ENCODE peak calls at places on chromosomes 6 and 20, in six cellular contexts. I is endodermal cell, L is GM23248, D is mesendoderm, Y is neuronal stem cell, C is endothelial cell of umbilical vein. F is an unnamed sample.

GRCh38 chr6:150331344-150331743 is 37.5 kb upstream of the IYD start:
- DNase-seq in I (no peak), L (no peak), D (peak), Y (no peak), C (no peak), F (no peak)

GRCh38 chr6:1916334-1916985 is 306.7 kb downstream of the FOXC1 start:
- DNase-seq in I (no peak), L (peak), D (peak), Y (no peak), C (peak), F (peak)

GRCh38 chr20:38800882-38801281 is 4.6 kb upstream of the PPP1R16B start:
- DNase-seq in I (no peak), L (no peak), D (no peak), Y (no peak), C (no peak), F (no peak)

GRCh38 chr6:144929262-144929661 is 644.1 kb downstream of the UTRN start:
- DNase-seq in I (no peak), L (no peak), D (no peak), Y (no peak), C (no peak), F (no peak)

GRCh38 chr20:46129955-46130481 is 11.9 kb downstream of the CD40 start:
- DNase-seq in I (no peak), L (no peak), D (peak), Y (no peak), C (no peak), F (no peak)

GRCh38 chr20:13755809-13756208 is 28.9 kb downstream of the ESF1 start:
- DNase-seq in I (no peak), L (no peak), D (no peak), Y (no peak), C (no peak), F (no peak)

GRCh38 chr6:137728386-137729349 is 138.4 kb upstream of the TNFAIP3 start:
- DNase-seq in I (no peak), L (peak), D (no peak), Y (no peak), C (peak), F (no peak)

GRCh38 chr20:14633507-14633906 is 296.1 kb upstream of the FLRT3 start:
- DNase-seq in I (no peak), L (peak), D (no peak), Y (no peak), C (no peak), F (no peak)

GRCh38 chr20:39117486-39117885 is 155.3 kb downstream of the DHX35 start:
- DNase-seq in I (no peak), L (peak), D (no peak), Y (no peak), C (peak), F (peak)

GRCh38 chr6:36455486-36456027 is 12.8 kb downstream of the KCTD20 start:
- DNase-seq in I (no peak), L (no peak), D (no peak), Y (no peak), C (no peak), F (no peak)

GRCh38 chr20:33411136-33411690 is 9.9 kb upstream of the CDK5RAP1 start:
- DNase-seq in I (no peak), L (no peak), D (no peak), Y (no peak), C (no peak), F (no peak)

GRCh38 chr6:2460216-2460734 is 214.9 kb upstream of the GMDS start:
- DNase-seq in I (no peak), L (no peak), D (no peak), Y (no peak), C (no peak), F (no peak)

GRCh38 chr20:22974354-22974753 is 60.8 kb upstream of the SSTR4 start:
- DNase-seq in I (peak), L (peak), D (peak), Y (no peak), C (peak), F (no peak)

GRCh38 chr6:169833258-169833794 is 81.9 kb downstream of the ERMARD start:
- DNase-seq in I (peak), L (peak), D (no peak), Y (no peak), C (no peak), F (no peak)

GRCh38 chr6:5412663-5413062 is 151.3 kb downstream of the FARS2 start:
- DNase-seq in I (no peak), L (no peak), D (no peak), Y (no peak), C (no peak), F (no peak)

GRCh38 chr6:30396833-30397479 is 52.0 kb downstream of the RPP21 start:
- DNase-seq in I (peak), L (peak), D (peak), Y (peak), C (peak), F (peak)

GRCh38 chr20:47734870-47735269 is 50.4 kb downstream of the SULF2 start:
- DNase-seq in I (no peak), L (no peak), D (no peak), Y (no peak), C (no peak), F (no peak)

GRCh38 chr6:31083742-31084354 is 28.5 kb downstream of the C6orf15 start:
- DNase-seq in I (peak), L (peak), D (peak), Y (peak), C (peak), F (peak)

GRCh38 chr6:131636880-131637792 is at the start of gene ENPP3:
- DNase-seq in I (no peak), L (no peak), D (no peak), Y (no peak), C (no peak), F (no peak)

GRCh38 chr20:1935696-1936366 is 40.6 kb downstream of the SIRPA start:
- DNase-seq in I (no peak), L (peak), D (no peak), Y (no peak), C (no peak), F (no peak)

GRCh38 chr6:3844097-3844463 is 5.1 kb upstream of the FAM50B start:
- DNase-seq in I (no peak), L (peak), D (no peak), Y (no peak), C (no peak), F (no peak)

GRCh38 chr20:46899619-46900018 is 5.0 kb downstream of the EYA2 start:
- DNase-seq in I (no peak), L (no peak), D (no peak), Y (no peak), C (no peak), F (no peak)

GRCh38 chr6:27250955-27251671 is 3.6 kb downstream of the PRSS16 start:
- DNase-seq in I (peak), L (peak), D (peak), Y (peak), C (no peak), F (no peak)

GRCh38 chr6:169868458-169868857 is 117.0 kb downstream of the ERMARD start:
- DNase-seq in I (peak), L (peak), D (no peak), Y (no peak), C (no peak), F (peak)

GRCh38 chr6:90414352-90414751 is 117.7 kb upstream of the BACH2 start:
- DNase-seq in I (peak), L (no peak), D (no peak), Y (no peak), C (no peak), F (no peak)

GRCh38 chr20:10856237-10856636 is 182.4 kb upstream of the JAG1 start:
- DNase-seq in I (no peak), L (no peak), D (no peak), Y (no peak), C (peak), F (no peak)

GRCh38 chr6:9128970-9129369 is 693.6 kb upstream of the SLC35B3 start:
- DNase-seq in I (no peak), L (no peak), D (no peak), Y (no peak), C (no peak), F (no peak)

GRCh38 chr6:149084026-149084425 is 233.5 kb upstream of the TAB2 start:
- DNase-seq in I (no peak), L (no peak), D (no peak), Y (no peak), C (no peak), F (no peak)

GRCh38 chr20:20699144-20699543 is 13.3 kb downstream of the RALGAPA2 start:
- DNase-seq in I (no peak), L (no peak), D (no peak), Y (no peak), C (peak), F (no peak)

GRCh38 chr6:133894795-133895401 is 6.0 kb downstream of the TCF21 start:
- DNase-seq in I (no peak), L (peak), D (no peak), Y (no peak), C (no peak), F (no peak)

GRCh38 chr6:165776699-165777098 is 113.7 kb upstream of the PDE10A start:
- DNase-seq in I (no peak), L (no peak), D (no peak), Y (no peak), C (no peak), F (no peak)

GRCh38 chr6:64330694-64331309 is 695.2 kb downstream of the PHF3 start:
- DNase-seq in I (peak), L (peak), D (peak), Y (peak), C (peak), F (peak)

GRCh38 chr20:19121916-19122315 is 90.5 kb upstream of the SLC24A3 start:
- DNase-seq in I (no peak), L (no peak), D (no peak), Y (no peak), C (no peak), F (no peak)

GRCh38 chr6:163872335-163872734 is 457.8 kb downstream of the QKI start:
- DNase-seq in I (no peak), L (peak), D (no peak), Y (no peak), C (no peak), F (no peak)

GRCh38 chr20:11716239-11716944 is 201.3 kb upstream of the BTBD3 start:
- DNase-seq in I (peak), L (peak), D (peak), Y (no peak), C (peak), F (peak)

GRCh38 chr6:143399176-143399575 is 51.3 kb downstream of the ADAT2 start:
- DNase-seq in I (no peak), L (no peak), D (peak), Y (no peak), C (no peak), F (no peak)

GRCh38 chr6:43645613-43645964 is 753 bp downstream of the RSPH9 start:
- DNase-seq in I (no peak), L (no peak), D (no peak), Y (no peak), C (no peak), F (no peak)
- H3K9ac ChIP-seq in I (no peak), L (peak), D (peak), Y (no peak), C (no peak), F (no peak)

GRCh38 chr6:32181148-32181702 is 2.8 kb downstream of the AGER start:
- DNase-seq in I (no peak), L (no peak), D (no peak), Y (no peak), C (no peak), F (no peak)

GRCh38 chr6:32183483-32184083 is 470 bp downstream of the AGER start:
- DNase-seq in I (no peak), L (no peak), D (no peak), Y (no peak), C (no peak), F (no peak)

GRCh38 chr6:32183030-32183429 is 1.0 kb downstream of the AGER start:
- DNase-seq in I (no peak), L (no peak), D (no peak), Y (no peak), C (no peak), F (no peak)

GRCh38 chr6:32182617-32183016 is 1.4 kb downstream of the AGER start:
- DNase-seq in I (no peak), L (no peak), D (no peak), Y (no peak), C (no peak), F (no peak)

DNA sequence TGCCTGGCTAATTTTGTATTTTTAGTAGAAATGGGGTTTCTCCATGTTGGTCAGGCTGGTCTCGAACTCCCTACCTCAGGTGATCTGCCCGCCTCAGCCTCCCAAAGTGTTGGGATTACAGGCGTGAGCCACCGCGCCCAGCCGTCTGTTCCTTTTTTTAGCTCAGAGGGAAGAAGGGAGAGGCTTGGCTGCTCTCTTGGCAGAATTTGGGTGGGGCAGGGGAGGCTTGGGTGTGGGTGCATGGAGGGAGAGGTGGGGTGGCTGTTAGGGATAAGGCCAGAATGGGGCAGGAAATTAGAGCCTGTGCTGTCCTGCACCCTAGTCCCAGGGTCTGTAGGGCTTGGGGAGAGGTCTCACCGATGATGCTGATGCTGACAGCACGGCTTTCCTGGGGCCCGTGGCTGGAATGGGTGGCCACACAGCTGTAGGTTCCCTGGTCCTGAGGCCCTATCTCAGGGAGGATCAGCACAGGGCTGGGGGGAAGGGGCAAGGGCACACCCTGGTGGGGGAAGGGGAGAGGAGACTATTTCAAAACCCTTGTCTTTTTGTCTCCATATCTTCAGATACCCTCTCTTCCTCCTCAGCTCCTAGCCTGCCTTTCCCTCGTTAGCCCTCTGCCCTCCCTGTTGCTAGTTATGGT is 2.0 kb downstream of the AGER start:
- DNase-seq in I (no peak), L (no peak), D (no peak), Y (no peak), C (no peak), F (no peak)
- H3K9ac ChIP-seq in I (no peak), L (no peak), D (peak), Y (no peak), C (no peak), F (no peak)

GRCh38 chr6:20808984-20809383 is 274.7 kb downstream of the CDKAL1 start:
- DNase-seq in I (no peak), L (peak), D (no peak), Y (no peak), C (no peak), F (no peak)

GRCh38 chr6:20808439-20808838 is 274.2 kb downstream of the CDKAL1 start:
- DNase-seq in I (no peak), L (no peak), D (no peak), Y (no peak), C (no peak), F (no peak)

GRCh38 chr6:20812776-20813175 is 278.5 kb downstream of the CDKAL1 start:
- DNase-seq in I (no peak), L (no peak), D (no peak), Y (no peak), C (no peak), F (no peak)

GRCh38 chr6:20811112-20811746 is 277.0 kb downstream of the CDKAL1 start:
- DNase-seq in I (peak), L (peak), D (peak), Y (peak), C (peak), F (no peak)

DNA sequence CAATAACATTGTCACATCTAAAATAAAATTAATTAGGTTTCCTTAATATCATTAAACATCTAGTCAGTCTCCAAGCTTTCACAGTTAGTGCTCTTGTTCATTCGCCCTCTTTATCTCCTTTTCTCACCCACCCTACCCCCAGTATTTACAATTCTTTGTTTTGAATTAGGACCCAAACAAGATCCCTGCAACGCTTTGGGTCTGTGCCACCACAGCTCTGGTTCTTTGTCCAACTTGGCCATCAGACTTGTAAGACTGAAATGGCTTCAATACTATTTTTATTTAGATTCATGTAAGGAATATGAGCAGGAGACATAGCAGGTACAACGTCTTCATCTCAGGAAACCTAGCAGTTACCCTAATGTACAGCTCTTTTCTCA is 276.5 kb downstream of the CDKAL1 start:
- DNase-seq in I (no peak), L (no peak), D (no peak), Y (no peak), C (no peak), F (no peak)
- H3K9ac ChIP-seq in I (peak), L (peak), D (peak), Y (no peak), C (peak), F (no peak)

GRCh38 chr6:7912024-7912423 is 1.4 kb upstream of the TXNDC5 start:
- DNase-seq in I (no peak), L (no peak), D (no peak), Y (no peak), C (no peak), F (no peak)

GRCh38 chr6:7910654-7911344 is at the start of gene TXNDC5:
- DNase-seq in I (peak), L (peak), D (peak), Y (peak), C (peak), F (peak)

GRCh38 chr6:7909323-7910276 is 988 bp downstream of the TXNDC5 start:
- DNase-seq in I (peak), L (peak), D (peak), Y (peak), C (peak), F (peak)

GRCh38 chr6:7911345-7911725 is 747 bp upstream of the TXNDC5 start:
- DNase-seq in I (peak), L (no peak), D (peak), Y (no peak), C (no peak), F (no peak)

DNA sequence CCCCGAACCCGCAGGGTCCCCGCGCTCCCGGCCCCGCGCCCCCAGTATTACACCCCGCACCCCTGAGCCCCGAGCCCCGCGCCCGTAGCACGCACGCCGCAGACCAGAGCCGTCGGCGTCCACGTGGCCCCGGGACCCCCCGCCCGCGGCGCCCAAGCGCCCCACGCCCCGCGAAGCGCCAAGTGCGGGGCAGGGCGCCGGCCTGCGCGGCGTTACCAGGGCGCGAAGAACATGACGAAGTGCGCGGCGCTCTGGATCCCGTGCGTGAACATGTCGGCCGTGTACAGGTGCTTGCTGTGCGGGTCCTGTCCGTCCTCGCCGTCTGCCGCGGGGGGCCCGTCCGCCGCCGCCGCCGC is 312 bp downstream of the TXNDC5 start:
- DNase-seq in I (no peak), L (no peak), D (no peak), Y (no peak), C (no peak), F (no peak)
- H3K9ac ChIP-seq in I (no peak), L (peak), D (peak), Y (peak), C (peak), F (peak)

GRCh38 chr6:162845972-162846371 is 118.2 kb downstream of the PACRG start:
- DNase-seq in I (peak), L (no peak), D (peak), Y (no peak), C (no peak), F (no peak)

GRCh38 chr6:162852192-162852591 is 124.4 kb downstream of the PACRG start:
- DNase-seq in I (no peak), L (no peak), D (no peak), Y (no peak), C (no peak), F (no peak)

GRCh38 chr6:162852810-162853577 is 125.2 kb downstream of the PACRG start:
- DNase-seq in I (peak), L (no peak), D (no peak), Y (no peak), C (no peak), F (no peak)

GRCh38 chr6:162846723-162847122 is 118.9 kb downstream of the PACRG start:
- DNase-seq in I (no peak), L (no peak), D (no peak), Y (no peak), C (no peak), F (no peak)

GRCh38 chr6:162849269-162849668 is 121.5 kb downstream of the PACRG start:
- DNase-seq in I (peak), L (no peak), D (peak), Y (no peak), C (no peak), F (no peak)
- H3K9ac ChIP-seq in I (no peak), L (no peak), D (no peak), Y (no peak), C (no peak), F (no peak)

DNA sequence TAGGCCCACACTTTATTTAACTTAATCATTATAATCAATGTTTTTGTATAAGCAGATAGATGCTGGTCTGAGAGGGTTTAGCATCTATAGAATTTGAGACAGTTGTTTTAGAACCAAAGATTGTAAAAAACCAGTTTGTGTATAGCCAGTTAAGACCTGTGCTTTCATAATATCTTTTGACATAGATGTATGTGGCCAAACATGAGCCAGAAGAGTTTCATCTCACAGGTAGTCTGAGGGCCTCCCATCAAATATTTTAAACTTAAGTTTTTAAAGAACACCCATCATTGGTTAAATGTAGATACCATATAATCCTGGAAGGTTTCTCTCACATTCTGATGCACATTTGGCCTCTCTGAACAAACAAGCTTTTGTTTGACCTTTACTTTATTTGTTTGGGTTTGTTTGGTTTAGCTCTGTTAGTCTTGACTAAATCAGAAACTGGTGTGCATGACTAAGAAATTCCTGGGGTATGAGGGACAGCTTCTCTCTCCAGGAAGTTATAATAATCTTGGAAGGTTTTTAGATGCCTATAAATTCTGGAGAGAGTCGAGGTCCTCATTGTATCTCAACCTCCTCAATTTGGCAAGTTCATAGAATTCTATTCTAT is 58.0 kb upstream of the TMEM200A start:
- DNase-seq in I (no peak), L (peak), D (no peak), Y (no peak), C (no peak), F (no peak)
- H3K9ac ChIP-seq in I (no peak), L (no peak), D (no peak), Y (no peak), C (no peak), F (no peak)